ENCODE peak calls at places on chromosome 4, in nine cellular contexts. One of them, this sample, is unnamed.

GRCh38 chr4:47251363-47252135 is 212.0 kb downstream of the COMMD8 start:
- DNase-seq in HFF-Myc: no peak
- DNase-seq in posterior vena cava: no peak
- DNase-seq in MM.1S: no peak
- DNase-seq in psoas muscle: no peak
- DNase-seq in activated CD4-positive, alpha-beta T cell treated with anti-CD3 and anti-CD28 coated beads, Interleukin-2, amount 10 ng/mL, durations not matched to agents 7 days and 5 days: no peak
- DNase-seq in activated CD8-positive, alpha-beta memory T cell treated with anti-CD3 and anti-CD28 coated beads, Interleukin-2, amount 50 U/mL, for 48 hours: no peak
- DNase-seq in sciatic nerve: no peak
- DNase-seq in CD14-positive monocyte: no peak
- DNase-seq in this sample: no peak

GRCh38 chr4:89491731-89492235 is 184.2 kb upstream of the GPRIN3 start:
- DNase-seq in HFF-Myc: no peak
- DNase-seq in posterior vena cava: no peak
- DNase-seq in MM.1S: no peak
- DNase-seq in psoas muscle: no peak
- DNase-seq in activated CD4-positive, alpha-beta T cell treated with anti-CD3 and anti-CD28 coated beads, Interleukin-2, amount 10 ng/mL, durations not matched to agents 7 days and 5 days: no peak
- DNase-seq in activated CD8-positive, alpha-beta memory T cell treated with anti-CD3 and anti-CD28 coated beads, Interleukin-2, amount 50 U/mL, for 48 hours: no peak
- DNase-seq in sciatic nerve: no peak
- DNase-seq in CD14-positive monocyte: no peak
- DNase-seq in this sample: no peak

GRCh38 chr4:155796031-155796430 is 37.2 kb downstream of the GUCY1B1 start:
- DNase-seq in HFF-Myc: no peak
- DNase-seq in posterior vena cava: no peak
- DNase-seq in MM.1S: peak; percentile 37
- DNase-seq in psoas muscle: no peak
- DNase-seq in activated CD4-positive, alpha-beta T cell treated with anti-CD3 and anti-CD28 coated beads, Interleukin-2, amount 10 ng/mL, durations not matched to agents 7 days and 5 days: no peak
- DNase-seq in activated CD8-positive, alpha-beta memory T cell treated with anti-CD3 and anti-CD28 coated beads, Interleukin-2, amount 50 U/mL, for 48 hours: no peak
- DNase-seq in sciatic nerve: no peak
- DNase-seq in CD14-positive monocyte: no peak
- DNase-seq in this sample: no peak

GRCh38 chr4:26863512-26863911 is 2.9 kb downstream of the STIM2 start:
- DNase-seq in HFF-Myc: no peak
- DNase-seq in posterior vena cava: no peak
- DNase-seq in MM.1S: no peak
- DNase-seq in psoas muscle: no peak
- DNase-seq in activated CD4-positive, alpha-beta T cell treated with anti-CD3 and anti-CD28 coated beads, Interleukin-2, amount 10 ng/mL, durations not matched to agents 7 days and 5 days: no peak
- DNase-seq in activated CD8-positive, alpha-beta memory T cell treated with anti-CD3 and anti-CD28 coated beads, Interleukin-2, amount 50 U/mL, for 48 hours: no peak
- DNase-seq in sciatic nerve: no peak
- DNase-seq in CD14-positive monocyte: no peak
- DNase-seq in this sample: no peak

GRCh38 chr4:86013623-86014022 is 346.2 kb downstream of the MAPK10 start:
- DNase-seq in HFF-Myc: no peak
- DNase-seq in posterior vena cava: no peak
- DNase-seq in MM.1S: no peak
- DNase-seq in psoas muscle: no peak
- DNase-seq in activated CD4-positive, alpha-beta T cell treated with anti-CD3 and anti-CD28 coated beads, Interleukin-2, amount 10 ng/mL, durations not matched to agents 7 days and 5 days: no peak
- DNase-seq in activated CD8-positive, alpha-beta memory T cell treated with anti-CD3 and anti-CD28 coated beads, Interleukin-2, amount 50 U/mL, for 48 hours: no peak
- DNase-seq in sciatic nerve: no peak
- DNase-seq in CD14-positive monocyte: no peak
- DNase-seq in this sample: no peak

GRCh38 chr4:6269651-6270511 is at the start of gene WFS1:
- DNase-seq in HFF-Myc: peak; percentile 89
- DNase-seq in posterior vena cava: peak; percentile 100
- DNase-seq in MM.1S: peak; percentile 98
- DNase-seq in psoas muscle: peak; percentile 99
- DNase-seq in activated CD4-positive, alpha-beta T cell treated with anti-CD3 and anti-CD28 coated beads, Interleukin-2, amount 10 ng/mL, durations not matched to agents 7 days and 5 days: peak; percentile 96
- DNase-seq in activated CD8-positive, alpha-beta memory T cell treated with anti-CD3 and anti-CD28 coated beads, Interleukin-2, amount 50 U/mL, for 48 hours: peak; percentile 99
- DNase-seq in sciatic nerve: peak; percentile 99
- DNase-seq in CD14-positive monocyte: peak; percentile 77
- DNase-seq in this sample: peak; percentile 100

GRCh38 chr4:52266537-52267137 is 215.5 kb downstream of the SPATA18 start:
- DNase-seq in HFF-Myc: no peak
- DNase-seq in posterior vena cava: no peak
- DNase-seq in MM.1S: no peak
- DNase-seq in psoas muscle: peak; percentile 54
- DNase-seq in activated CD4-positive, alpha-beta T cell treated with anti-CD3 and anti-CD28 coated beads, Interleukin-2, amount 10 ng/mL, durations not matched to agents 7 days and 5 days: no peak
- DNase-seq in activated CD8-positive, alpha-beta memory T cell treated with anti-CD3 and anti-CD28 coated beads, Interleukin-2, amount 50 U/mL, for 48 hours: no peak
- DNase-seq in sciatic nerve: no peak
- DNase-seq in CD14-positive monocyte: no peak
- DNase-seq in this sample: no peak

GRCh38 chr4:183493246-183493645 is 11.6 kb upstream of the ING2 start:
- DNase-seq in HFF-Myc: no peak
- DNase-seq in posterior vena cava: no peak
- DNase-seq in MM.1S: no peak
- DNase-seq in psoas muscle: no peak
- DNase-seq in activated CD4-positive, alpha-beta T cell treated with anti-CD3 and anti-CD28 coated beads, Interleukin-2, amount 10 ng/mL, durations not matched to agents 7 days and 5 days: no peak
- DNase-seq in activated CD8-positive, alpha-beta memory T cell treated with anti-CD3 and anti-CD28 coated beads, Interleukin-2, amount 50 U/mL, for 48 hours: no peak
- DNase-seq in sciatic nerve: no peak
- DNase-seq in CD14-positive monocyte: no peak
- DNase-seq in this sample: no peak

GRCh38 chr4:177444911-177445736 is 2.9 kb upstream of the AGA start:
- DNase-seq in HFF-Myc: no peak
- DNase-seq in posterior vena cava: no peak
- DNase-seq in MM.1S: no peak
- DNase-seq in psoas muscle: no peak
- DNase-seq in activated CD4-positive, alpha-beta T cell treated with anti-CD3 and anti-CD28 coated beads, Interleukin-2, amount 10 ng/mL, durations not matched to agents 7 days and 5 days: no peak
- DNase-seq in activated CD8-positive, alpha-beta memory T cell treated with anti-CD3 and anti-CD28 coated beads, Interleukin-2, amount 50 U/mL, for 48 hours: no peak
- DNase-seq in sciatic nerve: no peak
- DNase-seq in CD14-positive monocyte: no peak
- DNase-seq in this sample: no peak

GRCh38 chr4:32987111-32987510 is 2266.9 kb downstream of the PCDH7 start:
- DNase-seq in HFF-Myc: no peak
- DNase-seq in posterior vena cava: no peak
- DNase-seq in MM.1S: no peak
- DNase-seq in psoas muscle: no peak
- DNase-seq in activated CD4-positive, alpha-beta T cell treated with anti-CD3 and anti-CD28 coated beads, Interleukin-2, amount 10 ng/mL, durations not matched to agents 7 days and 5 days: no peak
- DNase-seq in activated CD8-positive, alpha-beta memory T cell treated with anti-CD3 and anti-CD28 coated beads, Interleukin-2, amount 50 U/mL, for 48 hours: no peak
- DNase-seq in sciatic nerve: no peak
- DNase-seq in CD14-positive monocyte: no peak
- DNase-seq in this sample: no peak

GRCh38 chr4:54554339-54554990 is 103.3 kb upstream of the KIT start:
- DNase-seq in HFF-Myc: no peak
- DNase-seq in posterior vena cava: no peak
- DNase-seq in MM.1S: no peak
- DNase-seq in psoas muscle: no peak
- DNase-seq in activated CD4-positive, alpha-beta T cell treated with anti-CD3 and anti-CD28 coated beads, Interleukin-2, amount 10 ng/mL, durations not matched to agents 7 days and 5 days: no peak
- DNase-seq in activated CD8-positive, alpha-beta memory T cell treated with anti-CD3 and anti-CD28 coated beads, Interleukin-2, amount 50 U/mL, for 48 hours: no peak
- DNase-seq in sciatic nerve: no peak
- DNase-seq in CD14-positive monocyte: no peak
- DNase-seq in this sample: no peak

GRCh38 chr4:87042986-87043820 is 108.4 kb downstream of the AFF1 start:
- DNase-seq in HFF-Myc: no peak
- DNase-seq in posterior vena cava: no peak
- DNase-seq in MM.1S: no peak
- DNase-seq in psoas muscle: no peak
- DNase-seq in activated CD4-positive, alpha-beta T cell treated with anti-CD3 and anti-CD28 coated beads, Interleukin-2, amount 10 ng/mL, durations not matched to agents 7 days and 5 days: no peak
- DNase-seq in activated CD8-positive, alpha-beta memory T cell treated with anti-CD3 and anti-CD28 coated beads, Interleukin-2, amount 50 U/mL, for 48 hours: no peak
- DNase-seq in sciatic nerve: no peak
- DNase-seq in CD14-positive monocyte: no peak
- DNase-seq in this sample: no peak

GRCh38 chr4:87734084-87734483 is 65.3 kb upstream of the IBSP start:
- DNase-seq in HFF-Myc: no peak
- DNase-seq in posterior vena cava: no peak
- DNase-seq in MM.1S: no peak
- DNase-seq in psoas muscle: no peak
- DNase-seq in activated CD4-positive, alpha-beta T cell treated with anti-CD3 and anti-CD28 coated beads, Interleukin-2, amount 10 ng/mL, durations not matched to agents 7 days and 5 days: no peak
- DNase-seq in activated CD8-positive, alpha-beta memory T cell treated with anti-CD3 and anti-CD28 coated beads, Interleukin-2, amount 50 U/mL, for 48 hours: no peak
- DNase-seq in sciatic nerve: no peak
- DNase-seq in CD14-positive monocyte: no peak
- DNase-seq in this sample: no peak

GRCh38 chr4:166506051-166506450 is 633.0 kb downstream of the TLL1 start:
- DNase-seq in HFF-Myc: no peak
- DNase-seq in posterior vena cava: no peak
- DNase-seq in MM.1S: no peak
- DNase-seq in psoas muscle: no peak
- DNase-seq in activated CD4-positive, alpha-beta T cell treated with anti-CD3 and anti-CD28 coated beads, Interleukin-2, amount 10 ng/mL, durations not matched to agents 7 days and 5 days: no peak
- DNase-seq in activated CD8-positive, alpha-beta memory T cell treated with anti-CD3 and anti-CD28 coated beads, Interleukin-2, amount 50 U/mL, for 48 hours: no peak
- DNase-seq in sciatic nerve: no peak
- DNase-seq in CD14-positive monocyte: no peak
- DNase-seq in this sample: no peak

GRCh38 chr4:84159767-84160166 is 339.3 kb downstream of the NKX6-1 start:
- DNase-seq in HFF-Myc: no peak
- DNase-seq in posterior vena cava: no peak
- DNase-seq in MM.1S: no peak
- DNase-seq in psoas muscle: no peak
- DNase-seq in activated CD4-positive, alpha-beta T cell treated with anti-CD3 and anti-CD28 coated beads, Interleukin-2, amount 10 ng/mL, durations not matched to agents 7 days and 5 days: no peak
- DNase-seq in activated CD8-positive, alpha-beta memory T cell treated with anti-CD3 and anti-CD28 coated beads, Interleukin-2, amount 50 U/mL, for 48 hours: no peak
- DNase-seq in sciatic nerve: no peak
- DNase-seq in CD14-positive monocyte: no peak
- DNase-seq in this sample: no peak

GRCh38 chr4:70183168-70183939 is 12.2 kb upstream of the ODAM start:
- DNase-seq in HFF-Myc: no peak
- DNase-seq in posterior vena cava: no peak
- DNase-seq in MM.1S: peak; percentile 65
- DNase-seq in psoas muscle: no peak
- DNase-seq in activated CD4-positive, alpha-beta T cell treated with anti-CD3 and anti-CD28 coated beads, Interleukin-2, amount 10 ng/mL, durations not matched to agents 7 days and 5 days: peak; percentile 34
- DNase-seq in activated CD8-positive, alpha-beta memory T cell treated with anti-CD3 and anti-CD28 coated beads, Interleukin-2, amount 50 U/mL, for 48 hours: no peak
- DNase-seq in sciatic nerve: no peak
- DNase-seq in CD14-positive monocyte: no peak
- DNase-seq in this sample: peak; percentile 7

GRCh38 chr4:180832086-180832485 is 1411.1 kb upstream of the TENM3 start:
- DNase-seq in HFF-Myc: no peak
- DNase-seq in posterior vena cava: no peak
- DNase-seq in MM.1S: no peak
- DNase-seq in psoas muscle: no peak
- DNase-seq in activated CD4-positive, alpha-beta T cell treated with anti-CD3 and anti-CD28 coated beads, Interleukin-2, amount 10 ng/mL, durations not matched to agents 7 days and 5 days: no peak
- DNase-seq in activated CD8-positive, alpha-beta memory T cell treated with anti-CD3 and anti-CD28 coated beads, Interleukin-2, amount 50 U/mL, for 48 hours: no peak
- DNase-seq in sciatic nerve: no peak
- DNase-seq in CD14-positive monocyte: no peak
- DNase-seq in this sample: no peak

GRCh38 chr4:55512922-55513571 is 33.7 kb downstream of the CLOCK start:
- DNase-seq in HFF-Myc: no peak
- DNase-seq in posterior vena cava: no peak
- DNase-seq in MM.1S: no peak
- DNase-seq in psoas muscle: no peak
- DNase-seq in activated CD4-positive, alpha-beta T cell treated with anti-CD3 and anti-CD28 coated beads, Interleukin-2, amount 10 ng/mL, durations not matched to agents 7 days and 5 days: no peak
- DNase-seq in activated CD8-positive, alpha-beta memory T cell treated with anti-CD3 and anti-CD28 coated beads, Interleukin-2, amount 50 U/mL, for 48 hours: no peak
- DNase-seq in sciatic nerve: no peak
- DNase-seq in CD14-positive monocyte: no peak
- DNase-seq in this sample: no peak

GRCh38 chr4:6688879-6689505 is 4.7 kb upstream of the S100P start:
- DNase-seq in HFF-Myc: peak; percentile 69
- DNase-seq in posterior vena cava: no peak
- DNase-seq in MM.1S: peak; percentile 21
- DNase-seq in psoas muscle: no peak
- DNase-seq in activated CD4-positive, alpha-beta T cell treated with anti-CD3 and anti-CD28 coated beads, Interleukin-2, amount 10 ng/mL, durations not matched to agents 7 days and 5 days: peak; percentile 83
- DNase-seq in activated CD8-positive, alpha-beta memory T cell treated with anti-CD3 and anti-CD28 coated beads, Interleukin-2, amount 50 U/mL, for 48 hours: peak; percentile 87
- DNase-seq in sciatic nerve: peak; percentile 70
- DNase-seq in CD14-positive monocyte: no peak
- DNase-seq in this sample: no peak

GRCh38 chr4:94871644-94872305 is 114.0 kb downstream of the BMPR1B start:
- DNase-seq in HFF-Myc: no peak
- DNase-seq in posterior vena cava: no peak
- DNase-seq in MM.1S: no peak
- DNase-seq in psoas muscle: no peak
- DNase-seq in activated CD4-positive, alpha-beta T cell treated with anti-CD3 and anti-CD28 coated beads, Interleukin-2, amount 10 ng/mL, durations not matched to agents 7 days and 5 days: no peak
- DNase-seq in activated CD8-positive, alpha-beta memory T cell treated with anti-CD3 and anti-CD28 coated beads, Interleukin-2, amount 50 U/mL, for 48 hours: no peak
- DNase-seq in sciatic nerve: no peak
- DNase-seq in CD14-positive monocyte: no peak
- DNase-seq in this sample: no peak

GRCh38 chr4:163495900-163496299 is 1.4 kb downstream of the TMA16 start:
- DNase-seq in HFF-Myc: no peak
- DNase-seq in posterior vena cava: no peak
- DNase-seq in MM.1S: peak; percentile 11
- DNase-seq in psoas muscle: no peak
- DNase-seq in activated CD4-positive, alpha-beta T cell treated with anti-CD3 and anti-CD28 coated beads, Interleukin-2, amount 10 ng/mL, durations not matched to agents 7 days and 5 days: no peak
- DNase-seq in activated CD8-positive, alpha-beta memory T cell treated with anti-CD3 and anti-CD28 coated beads, Interleukin-2, amount 50 U/mL, for 48 hours: no peak
- DNase-seq in sciatic nerve: no peak
- DNase-seq in CD14-positive monocyte: no peak
- DNase-seq in this sample: peak; percentile 53

GRCh38 chr4:186144180-186144579 is 39.7 kb downstream of the FAM149A start:
- DNase-seq in HFF-Myc: no peak
- DNase-seq in posterior vena cava: no peak
- DNase-seq in MM.1S: peak; percentile 61
- DNase-seq in psoas muscle: no peak
- DNase-seq in activated CD4-positive, alpha-beta T cell treated with anti-CD3 and anti-CD28 coated beads, Interleukin-2, amount 10 ng/mL, durations not matched to agents 7 days and 5 days: no peak
- DNase-seq in activated CD8-positive, alpha-beta memory T cell treated with anti-CD3 and anti-CD28 coated beads, Interleukin-2, amount 50 U/mL, for 48 hours: no peak
- DNase-seq in sciatic nerve: no peak
- DNase-seq in CD14-positive monocyte: no peak
- DNase-seq in this sample: no peak

GRCh38 chr4:32625687-32626086 is 1905.5 kb downstream of the PCDH7 start:
- DNase-seq in HFF-Myc: no peak
- DNase-seq in posterior vena cava: no peak
- DNase-seq in MM.1S: no peak
- DNase-seq in psoas muscle: no peak
- DNase-seq in activated CD4-positive, alpha-beta T cell treated with anti-CD3 and anti-CD28 coated beads, Interleukin-2, amount 10 ng/mL, durations not matched to agents 7 days and 5 days: no peak
- DNase-seq in activated CD8-positive, alpha-beta memory T cell treated with anti-CD3 and anti-CD28 coated beads, Interleukin-2, amount 50 U/mL, for 48 hours: no peak
- DNase-seq in sciatic nerve: no peak
- DNase-seq in CD14-positive monocyte: no peak
- DNase-seq in this sample: no peak

GRCh38 chr4:187883836-187884235 is 111.7 kb upstream of the ZFP42 start:
- DNase-seq in HFF-Myc: no peak
- DNase-seq in posterior vena cava: no peak
- DNase-seq in MM.1S: no peak
- DNase-seq in psoas muscle: no peak
- DNase-seq in activated CD4-positive, alpha-beta T cell treated with anti-CD3 and anti-CD28 coated beads, Interleukin-2, amount 10 ng/mL, durations not matched to agents 7 days and 5 days: no peak
- DNase-seq in activated CD8-positive, alpha-beta memory T cell treated with anti-CD3 and anti-CD28 coated beads, Interleukin-2, amount 50 U/mL, for 48 hours: no peak
- DNase-seq in sciatic nerve: no peak
- DNase-seq in CD14-positive monocyte: no peak
- DNase-seq in this sample: no peak

GRCh38 chr4:181971973-181972372 is 271.2 kb upstream of the TENM3 start:
- DNase-seq in HFF-Myc: no peak
- DNase-seq in posterior vena cava: no peak
- DNase-seq in MM.1S: no peak
- DNase-seq in psoas muscle: no peak
- DNase-seq in activated CD4-positive, alpha-beta T cell treated with anti-CD3 and anti-CD28 coated beads, Interleukin-2, amount 10 ng/mL, durations not matched to agents 7 days and 5 days: no peak
- DNase-seq in activated CD8-positive, alpha-beta memory T cell treated with anti-CD3 and anti-CD28 coated beads, Interleukin-2, amount 50 U/mL, for 48 hours: no peak
- DNase-seq in sciatic nerve: no peak
- DNase-seq in CD14-positive monocyte: no peak
- DNase-seq in this sample: no peak

GRCh38 chr4:44493924-44494323 is 45.3 kb upstream of the KCTD8 start:
- DNase-seq in HFF-Myc: no peak
- DNase-seq in posterior vena cava: no peak
- DNase-seq in MM.1S: peak; percentile 36
- DNase-seq in psoas muscle: no peak
- DNase-seq in activated CD4-positive, alpha-beta T cell treated with anti-CD3 and anti-CD28 coated beads, Interleukin-2, amount 10 ng/mL, durations not matched to agents 7 days and 5 days: no peak
- DNase-seq in activated CD8-positive, alpha-beta memory T cell treated with anti-CD3 and anti-CD28 coated beads, Interleukin-2, amount 50 U/mL, for 48 hours: no peak
- DNase-seq in sciatic nerve: no peak
- DNase-seq in CD14-positive monocyte: no peak
- DNase-seq in this sample: peak; percentile 4

GRCh38 chr4:87805971-87806370 is 6.6 kb downstream of the IBSP start:
- DNase-seq in HFF-Myc: no peak
- DNase-seq in posterior vena cava: no peak
- DNase-seq in MM.1S: no peak
- DNase-seq in psoas muscle: no peak
- DNase-seq in activated CD4-positive, alpha-beta T cell treated with anti-CD3 and anti-CD28 coated beads, Interleukin-2, amount 10 ng/mL, durations not matched to agents 7 days and 5 days: no peak
- DNase-seq in activated CD8-positive, alpha-beta memory T cell treated with anti-CD3 and anti-CD28 coated beads, Interleukin-2, amount 50 U/mL, for 48 hours: no peak
- DNase-seq in sciatic nerve: no peak
- DNase-seq in CD14-positive monocyte: no peak
- DNase-seq in this sample: no peak

GRCh38 chr4:89614155-89614554 is 222.8 kb downstream of the SNCA start:
- DNase-seq in HFF-Myc: no peak
- DNase-seq in posterior vena cava: no peak
- DNase-seq in MM.1S: no peak
- DNase-seq in psoas muscle: no peak
- DNase-seq in activated CD4-positive, alpha-beta T cell treated with anti-CD3 and anti-CD28 coated beads, Interleukin-2, amount 10 ng/mL, durations not matched to agents 7 days and 5 days: no peak
- DNase-seq in activated CD8-positive, alpha-beta memory T cell treated with anti-CD3 and anti-CD28 coated beads, Interleukin-2, amount 50 U/mL, for 48 hours: no peak
- DNase-seq in sciatic nerve: no peak
- DNase-seq in CD14-positive monocyte: no peak
- DNase-seq in this sample: no peak

GRCh38 chr4:7095611-7096155 is 27.8 kb upstream of the GRPEL1 start:
- DNase-seq in HFF-Myc: no peak
- DNase-seq in posterior vena cava: no peak
- DNase-seq in MM.1S: no peak
- DNase-seq in psoas muscle: no peak
- DNase-seq in activated CD4-positive, alpha-beta T cell treated with anti-CD3 and anti-CD28 coated beads, Interleukin-2, amount 10 ng/mL, durations not matched to agents 7 days and 5 days: no peak
- DNase-seq in activated CD8-positive, alpha-beta memory T cell treated with anti-CD3 and anti-CD28 coated beads, Interleukin-2, amount 50 U/mL, for 48 hours: no peak
- DNase-seq in sciatic nerve: peak; percentile 47
- DNase-seq in CD14-positive monocyte: no peak
- DNase-seq in this sample: no peak

GRCh38 chr4:140070369-140070768 is 83.6 kb downstream of the MAML3 start:
- DNase-seq in HFF-Myc: no peak
- DNase-seq in posterior vena cava: no peak
- DNase-seq in MM.1S: peak; percentile 64
- DNase-seq in psoas muscle: no peak
- DNase-seq in activated CD4-positive, alpha-beta T cell treated with anti-CD3 and anti-CD28 coated beads, Interleukin-2, amount 10 ng/mL, durations not matched to agents 7 days and 5 days: peak; percentile 37
- DNase-seq in activated CD8-positive, alpha-beta memory T cell treated with anti-CD3 and anti-CD28 coated beads, Interleukin-2, amount 50 U/mL, for 48 hours: no peak
- DNase-seq in sciatic nerve: no peak
- DNase-seq in CD14-positive monocyte: no peak
- DNase-seq in this sample: no peak

GRCh38 chr4:144716778-144717177 is 70.8 kb downstream of the HHIP start:
- DNase-seq in HFF-Myc: no peak
- DNase-seq in posterior vena cava: no peak
- DNase-seq in MM.1S: no peak
- DNase-seq in psoas muscle: no peak
- DNase-seq in activated CD4-positive, alpha-beta T cell treated with anti-CD3 and anti-CD28 coated beads, Interleukin-2, amount 10 ng/mL, durations not matched to agents 7 days and 5 days: no peak
- DNase-seq in activated CD8-positive, alpha-beta memory T cell treated with anti-CD3 and anti-CD28 coated beads, Interleukin-2, amount 50 U/mL, for 48 hours: no peak
- DNase-seq in sciatic nerve: no peak
- DNase-seq in CD14-positive monocyte: no peak
- DNase-seq in this sample: no peak

This sample was measured in germinal center.